ENCODE peak calls at places on chromosomes 4 and X, in ten cellular contexts. P, T, G, R, Q, L, J, S, N and D are unnamed samples.

GRCh38 chr4:24922416-24922815 is 9.6 kb upstream of the CCDC149 start:
- DNase-seq in S (no peak), P (no peak), L (no peak), G (no peak), T (no peak), Q (no peak), N (no peak), J (no peak), R (no peak), D (no peak)

GRCh38 chrX:148609766-148610698 is 109.6 kb downstream of the AFF2 start:
- DNase-seq in T (no peak), L (no peak), P (no peak), S (no peak), Q (no peak), R (no peak), J (no peak), N (peak), G (no peak), D (no peak)

GRCh38 chr4:10143171-10143570 is 26.6 kb upstream of the WDR1 start:
- DNase-seq in T (no peak), J (no peak), L (no peak), S (no peak), Q (no peak), R (no peak), P (no peak), N (no peak), G (no peak), D (no peak)

GRCh38 chrX:107135076-107135964 is 16.7 kb upstream of the RBM41 start:
- DNase-seq in N (no peak), Q (no peak), L (no peak), S (no peak), G (no peak), T (no peak), R (no peak), P (peak), J (peak), D (no peak)

GRCh38 chr4:153346563-153346962 is 2.1 kb downstream of the MND1 start:
- DNase-seq in L (no peak), Q (no peak), G (no peak), S (no peak), T (no peak), R (no peak), P (no peak), N (no peak), J (peak), D (no peak)

GRCh38 chr4:169399976-169400767 is 129.4 kb upstream of the SH3RF1 start:
- DNase-seq in R (no peak), J (no peak), P (no peak), T (no peak), N (no peak), Q (no peak), S (no peak), L (no peak), G (no peak), D (no peak)

GRCh38 chr4:121510260-121510942 is 129.6 kb upstream of the QRFPR start:
- DNase-seq in G (no peak), P (no peak), R (no peak), N (no peak), S (no peak), L (no peak), J (no peak), Q (no peak), T (no peak), D (no peak)

GRCh38 chr4:90121961-90122748 is 5.0 kb upstream of the CCSER1 start:
- DNase-seq in Q (no peak), P (no peak), S (no peak), J (no peak), T (no peak), R (no peak), G (no peak), N (no peak), L (no peak), D (no peak)

GRCh38 chr4:174532479-174532878 is 10.2 kb upstream of the HPGD start:
- DNase-seq in N (no peak), R (no peak), J (no peak), G (no peak), L (no peak), P (no peak), S (no peak), Q (no peak), T (no peak), D (no peak)

GRCh38 chr4:165009493-165010227 is 22.1 kb upstream of the TRIM60 start:
- DNase-seq in P (no peak), T (no peak), N (no peak), J (no peak), Q (no peak), R (no peak), S (no peak), G (no peak), L (no peak), D (no peak)

GRCh38 chrX:6363193-6363592 is 134.5 kb upstream of the NLGN4X start:
- DNase-seq in L (no peak), S (no peak), N (no peak), J (no peak), P (no peak), G (no peak), Q (no peak), T (no peak), R (peak), D (no peak)

GRCh38 chr4:39407584-39407885 is 805 bp downstream of the KLB start:
- DNase-seq in G (no peak), T (no peak), J (no peak), R (no peak), S (no peak), P (no peak), L (no peak), N (no peak), Q (no peak), D (no peak)

GRCh38 chr4:39410415-39410814 is 3.7 kb downstream of the KLB start:
- DNase-seq in Q (no peak), G (no peak), J (no peak), S (no peak), T (no peak), P (peak), N (no peak), L (no peak), R (no peak), D (no peak)

GRCh38 chr4:39406763-39407583 is at the start of gene KLB:
- DNase-seq in Q (peak), S (no peak), L (no peak), N (no peak), J (no peak), T (no peak), G (no peak), P (peak), R (no peak), D (no peak)
- TF ChIP-seq EP300 in Q (no peak), S (no peak), L (no peak), N (no peak), J (no peak), T (no peak), G (no peak), P (no peak), R (no peak), D (no peak)

GRCh38 chrX:10098235-10098819 is 58.4 kb upstream of the CLCN4 start:
- DNase-seq in P (no peak), Q (no peak), R (no peak), G (no peak), N (peak), L (no peak), S (no peak), T (no peak), J (no peak), D (no peak)
- TF ChIP-seq EP300 in P (no peak), Q (no peak), R (no peak), G (no peak), N (peak), L (no peak), S (no peak), T (no peak), J (no peak), D (no peak)

DNA sequence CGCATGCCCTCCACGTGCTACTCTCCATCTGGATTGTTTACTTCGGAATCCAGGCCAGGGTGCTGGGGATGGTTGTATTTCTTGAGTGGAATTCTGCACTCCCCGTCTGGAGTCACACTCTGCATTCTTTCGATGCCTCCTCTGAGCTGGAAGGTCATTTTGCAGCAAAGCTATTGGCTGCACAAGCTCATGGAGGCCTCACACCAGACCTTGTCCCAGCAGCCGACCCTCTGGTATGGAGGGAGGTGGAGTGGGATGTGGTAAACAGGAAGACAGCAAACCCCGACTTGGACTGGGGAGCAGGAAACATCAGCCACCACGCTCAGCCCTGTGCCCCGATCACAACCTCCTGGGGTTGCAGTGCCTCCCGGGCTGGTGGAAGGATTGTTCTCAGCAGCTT is 225.3 kb upstream of the LNX1 start:
- DNase-seq in S (no peak), J (no peak), N (no peak), L (no peak), R (no peak), Q (no peak), G (no peak), P (no peak), T (no peak), D (no peak)
- TF ChIP-seq EP300 in S (no peak), J (no peak), N (no peak), L (no peak), R (no peak), Q (no peak), G (no peak), P (no peak), T (no peak), D (no peak)

DNA sequence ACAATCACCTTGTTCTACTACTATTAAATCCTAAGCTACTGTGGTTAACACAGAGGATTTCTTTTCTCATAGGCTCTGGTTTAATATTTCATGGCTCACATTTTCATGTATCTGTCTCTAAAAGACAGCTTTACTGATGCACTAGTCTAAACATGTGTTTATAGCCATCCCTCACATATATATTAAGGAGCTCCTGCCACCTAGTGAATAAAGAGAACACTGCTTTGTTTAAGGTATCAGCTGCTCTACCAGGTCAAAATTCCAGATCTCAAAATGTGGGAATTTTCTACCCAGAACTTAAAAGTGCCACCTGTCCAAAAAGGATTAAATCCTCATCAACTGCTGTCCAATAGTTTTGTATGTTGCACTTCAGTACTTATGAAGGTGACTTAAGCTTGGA is 188.5 kb upstream of the TEX13C start:
- DNase-seq in Q (no peak), S (no peak), L (no peak), R (no peak), P (peak), G (no peak), N (no peak), J (no peak), T (no peak), D (no peak)
- TF ChIP-seq EP300 in Q (no peak), S (no peak), L (no peak), R (no peak), P (no peak), G (no peak), N (no peak), J (no peak), T (no peak), D (no peak)

GRCh38 chr4:187227907-187228699 is 504.4 kb upstream of the FAT1 start:
- DNase-seq in R (no peak), T (no peak), Q (no peak), G (no peak), J (no peak), P (no peak), L (no peak), N (no peak), S (no peak), D (no peak)
- TF ChIP-seq EP300 in R (no peak), T (no peak), Q (no peak), G (no peak), J (no peak), P (no peak), L (no peak), N (no peak), S (no peak), D (no peak)

GRCh38 chr4:3249681-3250437 is 900 bp downstream of the MSANTD1 start:
- DNase-seq in J (no peak), T (no peak), Q (no peak), L (no peak), S (no peak), N (no peak), P (no peak), R (no peak), G (no peak), D (no peak)

GRCh38 chr4:3252480-3252828 is 3.5 kb downstream of the MSANTD1 start:
- DNase-seq in J (no peak), N (no peak), P (no peak), R (no peak), T (no peak), S (no peak), G (peak), L (no peak), Q (no peak), D (no peak)

GRCh38 chr4:3251691-3252479 is 2.9 kb downstream of the MSANTD1 start:
- DNase-seq in P (no peak), S (peak), J (no peak), N (no peak), L (no peak), Q (no peak), R (no peak), T (no peak), G (peak), D (peak)

GRCh38 chr4:3250438-3250955 is 1.5 kb downstream of the MSANTD1 start:
- DNase-seq in L (no peak), N (no peak), G (peak), R (no peak), Q (no peak), P (no peak), S (peak), J (no peak), T (no peak), D (peak)

GRCh38 chr4:3250956-3251690 is 2.2 kb downstream of the MSANTD1 start:
- DNase-seq in P (no peak), T (no peak), R (no peak), G (peak), L (no peak), N (no peak), Q (no peak), S (peak), J (no peak), D (peak)
- TF ChIP-seq EP300 in P (no peak), T (no peak), R (no peak), G (no peak), L (no peak), N (no peak), Q (no peak), S (no peak), J (no peak), D (no peak)

DNA sequence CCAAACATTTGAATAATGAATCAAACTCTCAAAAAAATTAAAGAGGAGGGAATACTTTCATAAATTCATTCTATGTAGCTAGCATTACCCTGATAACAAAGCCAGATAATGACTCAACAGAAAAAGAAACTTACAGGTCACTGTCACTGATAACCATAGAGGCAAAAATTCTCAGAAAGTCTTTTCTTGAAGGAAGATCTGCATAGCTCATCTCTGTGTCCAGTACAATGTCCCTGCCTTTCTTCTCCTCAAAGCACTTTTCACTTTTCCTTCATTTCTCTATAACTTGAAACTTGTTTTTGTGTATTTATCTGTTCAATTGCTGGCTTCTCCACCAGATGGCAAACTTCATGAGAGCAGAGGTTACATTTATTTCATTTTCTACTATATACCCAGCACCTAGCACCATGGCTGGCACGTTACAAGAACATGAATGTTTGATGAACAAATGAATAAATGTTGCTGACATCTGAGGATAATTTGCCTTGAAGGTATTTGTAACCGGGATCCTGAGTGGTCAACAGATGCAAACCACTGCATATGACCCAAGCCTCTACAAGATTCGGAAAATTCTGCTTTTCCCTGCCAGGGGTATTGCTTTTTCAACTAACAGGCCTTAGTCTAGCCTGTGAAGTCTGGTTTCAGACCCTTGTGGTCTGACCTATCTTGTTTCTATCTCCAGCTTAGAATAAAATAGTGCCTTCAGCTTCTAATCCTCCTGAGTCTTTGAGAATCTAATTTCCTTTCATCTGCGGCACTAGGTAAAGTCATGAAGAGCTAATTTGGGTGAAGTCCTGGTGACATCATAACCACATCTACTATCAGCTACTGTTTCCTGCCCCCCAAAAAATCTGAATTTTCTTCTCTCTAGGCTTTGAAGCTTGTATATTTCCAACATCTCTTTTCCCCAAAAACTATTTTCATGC is 52.5 kb upstream of the ANTXR2 start:
- DNase-seq in T (no peak), L (no peak), G (no peak), J (peak), Q (peak), S (no peak), N (no peak), P (peak), R (no peak), D (no peak)
- TF ChIP-seq EP300 in T (no peak), L (no peak), G (no peak), J (peak), Q (no peak), S (no peak), N (no peak), P (no peak), R (no peak), D (no peak)

DNA sequence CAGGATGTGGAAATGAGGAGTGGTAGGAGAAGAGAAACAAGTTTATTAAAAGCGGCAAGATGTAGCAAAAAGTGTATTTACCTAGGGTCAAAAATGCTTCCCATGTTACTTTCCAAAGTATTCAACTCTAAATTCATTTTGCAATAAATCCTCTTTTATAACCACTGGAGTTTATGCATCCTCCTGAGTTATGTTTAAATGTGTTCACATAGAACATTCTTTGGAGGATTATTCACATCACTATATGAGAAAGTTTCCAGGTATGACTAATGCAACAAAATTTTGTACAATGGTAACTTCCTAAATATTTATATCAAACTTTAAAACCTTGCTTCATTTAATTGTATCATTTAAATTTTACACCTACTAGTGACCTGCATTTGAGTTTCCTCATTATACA is 870.6 kb upstream of the SLIT2 start:
- DNase-seq in T (no peak), L (no peak), N (no peak), G (no peak), P (no peak), S (no peak), Q (no peak), R (no peak), J (no peak), D (no peak)
- TF ChIP-seq EP300 in T (no peak), L (no peak), N (no peak), G (no peak), P (no peak), S (no peak), Q (no peak), R (no peak), J (no peak), D (no peak)

GRCh38 chrX:153924149-153924861 is 1.8 kb downstream of the ARHGAP4 start:
- DNase-seq in Q (peak), T (peak), L (no peak), R (no peak), S (no peak), N (no peak), P (peak), G (peak), J (peak), D (no peak)

GRCh38 chrX:153921070-153921469 is 5.0 kb downstream of the ARHGAP4 start:
- DNase-seq in L (no peak), N (no peak), Q (no peak), J (no peak), G (no peak), T (no peak), P (no peak), R (peak), S (no peak), D (no peak)

GRCh38 chrX:153922286-153922573 is 3.8 kb downstream of the ARHGAP4 start:
- DNase-seq in G (no peak), R (no peak), Q (no peak), S (no peak), J (no peak), L (no peak), T (no peak), P (no peak), N (no peak), D (no peak)

GRCh38 chrX:153921511-153922285 is 4.4 kb downstream of the ARHGAP4 start:
- DNase-seq in P (no peak), Q (no peak), R (peak), N (no peak), G (peak), S (no peak), L (no peak), J (no peak), T (no peak), D (no peak)

GRCh38 chrX:153922932-153923857 is 2.9 kb downstream of the ARHGAP4 start:
- DNase-seq in L (peak), P (peak), T (peak), G (peak), R (peak), J (no peak), Q (peak), S (peak), N (no peak), D (no peak)
- TF ChIP-seq EP300 in L (no peak), P (no peak), T (no peak), G (no peak), R (no peak), J (no peak), Q (no peak), S (no peak), N (no peak), D (no peak)

DNA sequence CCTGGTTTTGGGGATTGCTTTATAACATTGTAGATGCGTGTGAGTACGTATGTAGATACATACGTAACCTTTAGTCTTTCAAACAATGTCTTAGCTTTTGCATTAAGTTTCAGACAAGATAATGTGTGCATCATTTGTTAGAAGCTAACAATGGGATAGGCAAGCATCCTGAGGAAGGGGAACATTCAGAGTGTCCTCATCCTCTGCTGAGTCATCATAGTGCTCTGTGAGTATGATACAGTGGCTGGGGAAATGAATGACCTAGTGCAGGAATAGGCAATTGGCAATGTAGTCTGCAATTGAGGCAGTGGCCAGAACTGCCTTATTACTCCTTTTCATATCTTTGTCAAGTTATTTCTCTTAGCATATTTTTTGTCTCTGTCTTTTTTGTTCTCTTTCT is 7.3 kb downstream of the NAP1L5 start:
- DNase-seq in L (no peak), R (no peak), P (peak), S (no peak), T (no peak), J (peak), N (no peak), G (no peak), Q (no peak), D (no peak)
- TF ChIP-seq EP300 in L (no peak), R (no peak), P (no peak), S (no peak), T (no peak), J (no peak), N (no peak), G (no peak), Q (no peak), D (no peak)